ENCODE peak calls at places on chromosomes 4 and X, in eight cellular contexts. K, S, E, R, T, J, D and N are unnamed samples.

GRCh38 chr4:31307026-31307425 is 586.9 kb downstream of the PCDH7 start:
- DNase-seq in T (no peak), K (no peak), R (no peak), S (no peak), J (no peak), E (no peak), D (no peak), N (no peak)

GRCh38 chr4:6984611-6985115 is 58.5 kb upstream of the TADA2B start:
- DNase-seq in E (no peak), R (no peak), J (no peak), D (no peak), T (no peak), S (no peak), K (no peak), N (no peak)

GRCh38 chr4:55008166-55009056 is 117.0 kb downstream of the KDR start:
- DNase-seq in J (no peak), D (peak), K (peak), E (peak), T (no peak), R (peak), S (peak), N (no peak)

GRCh38 chr4:163473130-163473529 is 424 bp downstream of the TKTL2 start:
- DNase-seq in E (no peak), J (no peak), S (peak), D (no peak), R (no peak), K (no peak), T (no peak), N (no peak)

GRCh38 chr4:125368161-125368560 is 53.4 kb downstream of the FAT4 start:
- DNase-seq in D (no peak), E (no peak), R (no peak), K (no peak), J (peak), T (peak), S (no peak), N (no peak)

GRCh38 chr4:114081783-114082182 is 102.3 kb upstream of the ARSJ start:
- DNase-seq in R (no peak), D (no peak), S (no peak), K (no peak), T (no peak), J (no peak), E (no peak), N (no peak)

GRCh38 chr4:143083811-143084472 is 100.8 kb upstream of the USP38 start:
- DNase-seq in S (no peak), T (no peak), E (no peak), J (peak), R (no peak), D (no peak), K (no peak), N (no peak)

GRCh38 chrX:149818652-149819051 is 36.9 kb downstream of the MAGEA9 start:
- DNase-seq in S (no peak), K (no peak), R (no peak), J (no peak), E (no peak), D (no peak), T (no peak), N (no peak)

GRCh38 chrX:68358679-68359078 is 74.6 kb downstream of the OPHN1 start:
- DNase-seq in J (no peak), E (no peak), R (no peak), T (no peak), S (no peak), D (no peak), K (no peak), N (no peak)

GRCh38 chr4:169658196-169658595 is 37.8 kb downstream of the CLCN3 start:
- DNase-seq in S (no peak), K (no peak), D (no peak), T (no peak), J (no peak), E (no peak), R (no peak), N (no peak)

GRCh38 chr4:576245-576821 is at the start of gene TMEM271:
- DNase-seq in E (no peak), T (no peak), S (peak), R (no peak), D (peak), J (no peak), K (peak), N (peak)

GRCh38 chrX:15873566-15873965 is 19.0 kb upstream of the AP1S2 start:
- DNase-seq in K (no peak), S (no peak), R (no peak), D (no peak), E (no peak), T (no peak), J (peak), N (no peak)

GRCh38 chr4:168942985-168943384 is 67.1 kb downstream of the CBR4 start:
- DNase-seq in J (no peak), R (no peak), K (no peak), S (peak), T (no peak), D (no peak), E (peak), N (no peak)

GRCh38 chr4:13302876-13303275 is 181.3 kb downstream of the RAB28 start:
- DNase-seq in K (no peak), R (no peak), D (no peak), S (no peak), J (peak), T (no peak), E (no peak), N (no peak)

GRCh38 chrX:42803320-42803719 is 25.4 kb upstream of the PPP1R2C start:
- DNase-seq in E (no peak), R (no peak), J (peak), T (no peak), S (no peak), K (no peak), D (no peak), N (no peak)

GRCh38 chr4:129240816-129241215 is 144.9 kb downstream of the C4orf33 start:
- DNase-seq in T (no peak), R (no peak), D (peak), J (peak), K (no peak), S (no peak), E (no peak), N (no peak)

GRCh38 chr4:26787461-26788340 is 72.9 kb upstream of the STIM2 start:
- DNase-seq in J (peak), E (peak), D (peak), T (no peak), R (peak), K (peak), S (peak), N (peak)

GRCh38 chr4:6893449-6894085 is 16.1 kb upstream of the TBC1D14 start:
- DNase-seq in T (no peak), D (no peak), K (no peak), S (no peak), R (peak), J (peak), E (no peak), N (peak)

GRCh38 chr4:161714022-161714751 is 449.6 kb downstream of the FSTL5 start:
- DNase-seq in D (peak), K (no peak), T (no peak), R (no peak), E (no peak), J (peak), S (no peak), N (no peak)

GRCh38 chr4:83662204-83662603 is 126.3 kb downstream of the GPAT3 start:
- DNase-seq in D (no peak), J (no peak), E (no peak), R (no peak), K (no peak), T (no peak), S (no peak), N (no peak)

GRCh38 chr4:137390707-137391106 is 141.6 kb downstream of the PCDH18 start:
- DNase-seq in E (no peak), K (no peak), S (no peak), J (peak), T (no peak), D (no peak), R (no peak), N (no peak)

GRCh38 chr4:177339794-177340374 is 30.2 kb downstream of the NEIL3 start:
- DNase-seq in J (peak), R (peak), D (no peak), T (peak), E (no peak), S (no peak), K (no peak), N (no peak)

GRCh38 chr4:107183155-107183774 is 147.2 kb upstream of the DKK2 start:
- DNase-seq in D (peak), T (peak), S (peak), J (peak), E (peak), R (peak), K (peak), N (no peak)

GRCh38 chrX:136802515-136802914 is 21.8 kb upstream of the ARHGEF6 start:
- DNase-seq in D (no peak), J (no peak), S (no peak), K (no peak), R (no peak), T (no peak), E (no peak), N (no peak)

GRCh38 chrX:38327775-38328081 is 419 bp upstream of the RPGR start:
- DNase-seq in K (no peak), T (no peak), J (no peak), D (no peak), E (no peak), R (no peak), S (no peak), N (no peak)
- H3K4me3 ChIP-seq in K (peak), T (peak), J (peak), D (peak), E (peak), R (peak), S (no peak), N (no peak)

DNA sequence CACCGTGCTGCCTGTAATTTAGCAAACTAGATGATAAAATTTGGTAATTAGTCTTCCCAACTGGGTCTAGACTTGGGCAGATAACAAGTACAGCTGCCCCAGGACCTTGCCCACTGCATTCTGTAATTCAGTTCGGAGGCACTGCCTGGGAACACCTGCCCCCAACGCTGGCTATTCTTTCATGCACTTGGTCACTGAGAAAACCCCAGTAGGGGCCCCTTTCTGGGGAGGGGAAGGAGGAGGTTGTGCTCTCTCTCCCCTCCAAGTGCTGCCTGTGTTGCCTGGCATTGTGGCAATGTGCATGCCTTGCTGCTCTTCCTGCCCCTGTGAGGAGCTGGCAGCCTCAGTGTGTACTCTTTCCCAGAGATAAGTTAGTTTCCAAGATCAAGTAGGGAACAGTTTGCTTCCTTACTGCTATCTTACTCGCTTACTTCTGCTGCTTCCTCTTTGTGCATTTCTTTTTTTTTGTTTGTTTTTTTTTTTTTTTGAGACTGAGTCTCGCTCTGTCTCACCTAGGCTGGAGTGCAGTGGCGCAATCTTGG is 90.8 kb downstream of the AASDH start:
- DNase-seq in D (no peak), R (no peak), J (no peak), K (no peak), S (no peak), T (no peak), E (no peak), N (no peak)
- H3K27ac ChIP-seq in D (no peak), R (no peak), J (no peak), K (no peak), S (no peak), T (no peak), E (no peak), N (no peak)

GRCh38 chr4:3531887-3532713 is at the start of gene LRPAP1:
- DNase-seq in K (peak), J (peak), E (peak), S (peak), R (peak), T (peak), D (peak), N (peak)

GRCh38 chr4:3531306-3531886 is 826 bp downstream of the LRPAP1 start:
- DNase-seq in D (no peak), J (peak), T (peak), K (no peak), R (no peak), E (no peak), S (no peak), N (peak)

GRCh38 chr4:3529363-3529762 is 2.9 kb downstream of the LRPAP1 start:
- DNase-seq in K (peak), E (no peak), T (no peak), D (no peak), S (peak), J (no peak), R (no peak), N (peak)

GRCh38 chr4:3530051-3530450 is 2.2 kb downstream of the LRPAP1 start:
- DNase-seq in E (no peak), R (no peak), S (peak), J (no peak), K (no peak), D (no peak), T (no peak), N (peak)

DNA sequence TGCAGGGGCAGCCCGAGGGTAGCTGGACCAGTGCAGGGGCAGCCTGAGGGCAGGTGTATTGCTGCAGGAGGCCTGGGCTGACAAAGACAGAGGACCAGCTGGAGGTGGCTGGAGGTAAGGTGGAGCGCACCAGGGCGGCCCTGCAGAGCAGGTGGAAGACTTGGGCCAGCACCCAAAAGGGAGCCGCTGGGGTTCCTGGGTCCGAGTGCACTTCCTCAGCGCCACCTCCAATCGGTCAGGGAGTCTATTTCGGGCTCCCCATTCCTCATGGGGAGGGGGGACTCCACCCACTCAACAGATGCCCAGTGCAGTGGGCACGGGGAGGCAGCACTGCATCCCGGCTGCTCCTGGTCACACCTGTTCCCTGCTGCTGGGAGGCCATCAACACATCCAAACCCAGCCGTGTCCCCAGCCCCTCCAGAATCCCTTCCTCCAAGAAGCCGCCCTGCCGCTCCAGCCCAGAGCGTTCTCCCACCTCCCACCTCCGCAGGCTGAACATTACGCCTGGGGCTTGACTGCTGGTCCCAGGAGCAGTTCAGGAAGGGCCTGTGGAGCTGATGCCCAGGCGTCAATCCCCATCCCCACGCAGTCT is 1.5 kb downstream of the LRPAP1 start:
- DNase-seq in K (no peak), J (no peak), T (no peak), R (no peak), D (no peak), S (peak), E (no peak), N (peak)
- H3K4me3 ChIP-seq in K (peak), J (peak), T (no peak), R (peak), D (peak), S (peak), E (peak), N (peak)

DNA sequence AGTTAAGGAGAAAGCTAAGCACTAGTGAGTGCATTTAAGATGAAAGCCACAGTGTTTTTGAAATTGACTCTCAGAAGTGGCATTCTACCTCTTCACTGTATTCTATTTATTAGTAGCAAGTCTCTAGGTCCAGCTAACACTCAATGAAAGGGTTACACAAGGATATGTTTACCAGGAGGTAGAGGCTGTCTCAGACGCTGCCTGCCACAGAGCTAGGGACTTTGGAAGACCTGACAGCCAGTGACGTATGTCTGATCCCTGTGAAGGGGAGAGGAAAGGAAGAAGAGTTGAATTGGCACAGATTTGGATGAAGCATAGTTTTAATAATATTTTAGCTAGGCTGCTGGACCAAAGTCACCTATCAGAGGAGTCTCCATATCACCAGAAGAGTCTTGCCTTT is 36.5 kb upstream of the KLHL2 start:
- DNase-seq in T (no peak), R (no peak), D (no peak), E (no peak), J (no peak), K (no peak), S (no peak), N (no peak)
- H3K27ac ChIP-seq in T (no peak), R (no peak), D (no peak), E (no peak), J (no peak), K (no peak), S (peak), N (no peak)

DNA sequence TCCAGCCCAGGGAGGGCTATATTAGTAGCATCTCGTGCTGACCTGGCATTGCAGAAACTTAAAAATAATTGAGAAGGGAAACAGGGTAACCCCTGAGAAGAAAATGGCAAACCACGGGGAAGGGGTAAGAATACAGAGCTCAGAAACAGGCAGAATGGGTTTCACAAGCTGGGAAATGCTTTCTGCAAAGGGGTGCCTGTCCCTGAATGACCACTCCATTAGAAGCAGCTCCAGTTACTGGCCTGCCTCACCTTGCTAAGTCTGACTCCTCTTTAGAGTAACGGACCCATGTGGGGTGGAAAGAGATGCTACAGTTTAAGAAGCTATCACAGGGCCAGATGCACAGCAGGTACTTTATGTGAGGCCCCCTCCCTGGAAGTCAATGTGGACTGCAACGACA is 2.5 kb downstream of the WDR1 start:
- DNase-seq in J (no peak), R (no peak), S (no peak), D (no peak), K (no peak), E (no peak), T (no peak), N (no peak)
- H3K4me3 ChIP-seq in J (peak), R (no peak), S (peak), D (no peak), K (no peak), E (no peak), T (no peak), N (no peak)

DNA sequence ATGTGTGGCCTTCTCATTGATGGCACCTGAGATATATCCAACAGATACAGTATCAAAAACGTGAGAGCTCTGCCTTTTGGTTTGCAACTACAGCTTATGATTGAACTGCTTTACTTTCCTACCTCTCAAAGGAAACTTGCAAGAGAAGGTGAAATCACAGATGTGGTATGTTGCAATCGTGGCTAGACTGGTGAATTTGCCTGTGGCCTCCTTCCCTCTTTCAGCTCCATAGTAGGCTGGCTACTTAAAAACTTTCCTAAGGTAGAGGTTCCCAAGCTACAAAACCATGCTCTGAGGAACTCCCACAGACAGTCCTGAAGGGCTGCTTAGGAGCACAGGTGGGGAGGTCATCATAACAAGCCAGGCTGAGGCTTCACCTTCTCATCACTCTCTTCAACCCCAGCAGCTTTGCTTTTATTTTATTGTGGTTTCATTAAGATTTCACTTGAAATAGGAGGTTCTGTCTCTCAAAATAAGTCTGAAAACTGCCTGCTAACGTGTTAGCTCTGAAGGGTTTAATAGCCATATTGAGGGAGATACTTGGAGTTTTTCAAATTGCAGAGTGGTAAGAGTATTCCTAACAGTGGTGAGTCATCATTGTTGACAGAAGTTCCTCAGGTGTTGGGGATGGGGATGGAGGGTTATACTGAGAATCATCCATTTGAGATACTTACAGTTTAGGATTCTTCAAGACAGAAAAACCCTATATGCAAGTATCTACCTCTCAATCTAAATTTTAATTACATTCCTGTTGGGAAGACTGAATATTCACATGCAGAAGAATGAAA is 93.5 kb upstream of the UCP1 start:
- DNase-seq in D (no peak), E (no peak), J (no peak), R (no peak), S (peak), K (no peak), T (no peak), N (no peak)
- H3K27ac ChIP-seq in D (no peak), E (no peak), J (no peak), R (no peak), S (no peak), K (no peak), T (no peak), N (no peak)